ENCODE peak calls at places on chromosomes 16 and 17, in nine cellular contexts. T is tibial artery, R is iPS DF 6.9, L is A549, O is neuronal stem cell, P is RWPE2, X is heart left ventricle, Y is AG04450, I is neural progenitor cell. S is an unnamed sample.
A peak's percentile ranks its signal among the peaks of the same experiment; 100 is the strongest.

GRCh38 chr16:280005-280421 is 378 bp upstream of the ARHGDIG start:
- DNase-seq in O (no peak), Y (no peak), L (no peak), I (peak; percentile 51), R (no peak), X (no peak), P (no peak), T (no peak), S (no peak)

GRCh38 chr17:62085511-62086408 is 20.7 kb upstream of the MED13 start:
- DNase-seq in P (no peak), X (no peak), R (no peak), O (no peak), T (no peak), I (no peak), Y (no peak), L (no peak), S (no peak)

GRCh38 chr16:22969567-22969966 is 155.6 kb downstream of the HS3ST2 start:
- DNase-seq in Y (no peak), T (no peak), P (no peak), I (no peak), O (no peak), X (no peak), L (no peak), R (no peak), S (peak; percentile 40)

GRCh38 chr17:34307110-34307509 is 12.1 kb upstream of the CCL8 start:
- DNase-seq in X (no peak), T (no peak), O (no peak), L (no peak), R (no peak), I (no peak), Y (no peak), P (no peak), S (peak; percentile 40)

GRCh38 chr17:51120739-51121619 is at the start of gene SPAG9:
- DNase-seq in R (peak; percentile 58), X (peak; percentile 98), Y (peak; percentile 87), T (peak; percentile 99), O (peak; percentile 92), P (peak; percentile 97), L (peak; percentile 97), I (peak; percentile 98), S (peak; percentile 97)

GRCh38 chr16:87628940-87629339 is 26.6 kb downstream of the JPH3 start:
- DNase-seq in R (no peak), L (peak; percentile 85), X (no peak), I (no peak), T (no peak), O (no peak), Y (no peak), P (no peak), S (no peak)

GRCh38 chr16:67917140-67917851 is 14.4 kb downstream of the CTRL start:
- DNase-seq in P (no peak), I (no peak), R (no peak), O (no peak), L (no peak), X (peak; percentile 77), T (no peak), Y (no peak), S (no peak)

GRCh38 chr17:67993998-67994361 is 2.3 kb downstream of the C17orf58 start:
- DNase-seq in L (peak; percentile 57), O (no peak), X (no peak), I (no peak), Y (no peak), T (no peak), P (no peak), R (no peak), S (no peak)

GRCh38 chr17:51914613-51915012 is 243.9 kb downstream of the CA10 start:
- DNase-seq in T (no peak), I (no peak), X (no peak), O (no peak), L (no peak), P (no peak), Y (no peak), R (no peak), S (no peak)

GRCh38 chr16:68644715-68645493 is at the start of gene CDH3:
- DNase-seq in P (peak; percentile 96), T (no peak), I (peak; percentile 78), Y (no peak), X (no peak), R (no peak), L (no peak), O (no peak), S (no peak)

GRCh38 chr17:5164465-5164864 is 27.2 kb downstream of the ZNF594 start:
- DNase-seq in T (no peak), R (no peak), I (no peak), P (no peak), O (no peak), Y (no peak), X (no peak), L (no peak), S (no peak)

GRCh38 chr17:28057731-28058246 is 15.3 kb downstream of the NLK start:
- DNase-seq in Y (peak; percentile 43), P (no peak), R (no peak), L (no peak), X (no peak), T (no peak), O (no peak), I (no peak), S (no peak)

DNA sequence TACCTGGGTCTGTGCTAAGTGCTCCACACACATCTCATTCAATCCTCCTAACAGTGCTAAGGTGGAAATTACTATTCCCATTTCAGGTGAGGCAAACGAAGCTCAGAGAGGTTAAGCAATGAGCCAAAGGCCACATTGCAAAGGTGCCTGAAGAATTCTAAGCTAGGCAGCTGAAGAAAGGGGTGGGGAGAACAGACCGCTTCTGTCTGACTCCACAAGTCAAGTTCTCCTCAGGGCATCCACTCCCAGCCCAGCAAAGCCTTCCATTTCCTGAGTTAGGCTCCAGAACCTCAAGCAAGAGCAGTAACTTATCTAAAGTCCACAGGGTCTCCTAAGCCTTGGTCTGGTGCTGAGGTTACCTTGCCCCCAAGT is 27.0 kb upstream of the MRPS23 start:
- DNase-seq in R (no peak), O (no peak), P (no peak), X (no peak), L (no peak), I (no peak), Y (no peak), T (no peak), S (no peak)
- H3K27ac ChIP-seq in R (no peak overlapping the region), O (no peak overlapping the region), P (peak overlapping the region; percentile 98), X (peak overlapping the region; percentile 86), L (peak overlapping the region; percentile 92), I (no peak overlapping the region), Y (peak overlapping the region; percentile 100), T (peak overlapping the region; percentile 84), S (peak overlapping the region; percentile 82)

GRCh38 chr16:4110065-4110464 is 6.2 kb downstream of the ADCY9 start:
- DNase-seq in X (no peak), T (no peak), R (no peak), Y (no peak), I (no peak), L (no peak), P (no peak), O (no peak), S (no peak)
- H3K27ac ChIP-seq in X (no peak overlapping the region), T (no peak overlapping the region), R (no peak overlapping the region), Y (no peak overlapping the region), I (no peak overlapping the region), L (peak overlapping the region; percentile 66), P (no peak overlapping the region), O (no peak overlapping the region), S (no peak overlapping the region)

DNA sequence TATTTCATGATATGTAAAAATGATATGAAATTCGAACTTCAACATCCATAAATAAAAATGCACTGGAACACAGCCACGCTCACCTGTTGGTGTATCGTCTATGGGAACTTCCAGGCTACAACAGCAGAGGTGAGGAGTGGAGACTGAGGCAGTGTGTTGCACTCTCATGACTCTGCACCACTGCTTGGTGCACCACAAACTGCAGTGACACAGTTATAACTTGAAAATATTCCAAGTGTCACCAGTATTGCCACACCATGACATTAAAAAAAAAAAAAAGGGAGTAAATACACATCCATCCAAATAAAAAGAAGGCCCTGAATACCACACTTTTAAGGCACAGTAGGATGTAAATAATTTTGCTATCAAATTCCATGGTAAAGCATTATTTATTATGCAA is 34.4 kb downstream of the GNA13 start:
- DNase-seq in L (no peak), R (no peak), Y (no peak), I (no peak), X (no peak), P (no peak), O (no peak), T (no peak), S (no peak)
- H3K27ac ChIP-seq in L (no peak overlapping the region), R (no peak overlapping the region), Y (no peak overlapping the region), I (no peak overlapping the region), X (no peak overlapping the region), P (peak overlapping the region; percentile 50), O (no peak overlapping the region), T (peak overlapping the region; percentile 59), S (no peak overlapping the region)

DNA sequence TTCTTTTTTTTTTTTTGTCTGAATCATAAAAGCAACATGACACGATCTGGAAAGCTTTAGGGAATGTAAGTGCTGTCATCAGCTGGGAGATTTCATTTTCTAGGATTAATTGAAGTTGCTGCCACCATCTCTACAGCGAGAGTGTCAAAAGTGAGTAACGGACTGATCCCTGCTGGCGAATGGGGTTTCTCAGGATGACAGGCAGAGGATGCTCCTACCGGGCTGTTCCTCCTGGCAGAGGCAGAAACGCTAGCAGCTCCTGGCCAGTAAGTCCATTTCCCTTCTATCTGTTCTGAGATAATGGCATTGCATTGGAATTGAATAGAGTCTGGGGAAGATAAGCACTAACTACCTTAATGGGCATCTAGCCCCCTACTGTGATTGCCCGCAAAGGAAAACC is 80.5 kb upstream of the KIFC3 start:
- DNase-seq in L (no peak), X (no peak), T (peak; percentile 5), R (no peak), O (no peak), Y (no peak), P (no peak), I (peak; percentile 42), S (no peak)
- H3K27ac ChIP-seq in L (peak overlapping the region; percentile 67), X (no peak overlapping the region), T (no peak overlapping the region), R (no peak overlapping the region), O (no peak overlapping the region), Y (no peak overlapping the region), P (no peak overlapping the region), I (no peak overlapping the region), S (no peak overlapping the region)

GRCh38 chr17:72432143-72432604 is 311.4 kb downstream of the SOX9 start:
- DNase-seq in I (no peak), L (no peak), P (no peak), X (no peak), O (no peak), Y (peak; percentile 15), T (no peak), R (no peak), S (no peak)
- H3K27ac ChIP-seq in I (no peak overlapping the region), L (peak overlapping the region; percentile 74), P (peak overlapping the region; percentile 15), X (no peak overlapping the region), O (no peak overlapping the region), Y (no peak overlapping the region), T (no peak overlapping the region), R (no peak overlapping the region), S (no peak overlapping the region)

GRCh38 chr17:45060824-45061605 is at the start of gene NMT1:
- DNase-seq in P (peak; percentile 98), R (peak; percentile 100), I (peak; percentile 100), Y (peak; percentile 98), L (peak; percentile 99), X (peak; percentile 99), T (peak; percentile 100), O (peak; percentile 100), S (peak; percentile 99)
- H3K27ac ChIP-seq in P (peak within 1 kb of the TSS; percentile 48), R (no peak within 1 kb of the TSS), I (peak within 1 kb of the TSS; percentile 68), Y (peak within 1 kb of the TSS; percentile 84), L (peak within 1 kb of the TSS; percentile 91), X (peak within 1 kb of the TSS; percentile 88), T (peak within 1 kb of the TSS; percentile 83), O (peak within 1 kb of the TSS; percentile 73), S (peak within 1 kb of the TSS; percentile 93)

S was measured in vagina.